ENCODE peak calls at places on chromosomes 16 and 17, in four cellular contexts. One of them, this sample, is unnamed.

GRCh38 chr17:61005358-61005757 is 327.7 kb downstream of the BCAS3 start:
- DNase-seq in NCI-H69: no peak
- DNase-seq in ACHN: no peak
- DNase-seq in kidney tubule cell: no peak
- DNase-seq in this sample: no peak

GRCh38 chr16:70553645-70554044 is 30.0 kb downstream of the SF3B3 start:
- DNase-seq in NCI-H69: no peak
- DNase-seq in ACHN: no peak
- DNase-seq in kidney tubule cell: peak
- DNase-seq in this sample: no peak

GRCh38 chr17:43217614-43218087 is 6.0 kb downstream of the TMEM106A start:
- DNase-seq in NCI-H69: no peak
- DNase-seq in ACHN: no peak
- DNase-seq in kidney tubule cell: no peak
- DNase-seq in this sample: no peak

GRCh38 chr16:23505180-23505665 is 5.1 kb downstream of the GGA2 start:
- DNase-seq in NCI-H69: no peak
- DNase-seq in ACHN: peak
- DNase-seq in kidney tubule cell: peak
- DNase-seq in this sample: no peak

GRCh38 chr17:33438136-33438535 is 145.0 kb upstream of the ASIC2 start:
- DNase-seq in NCI-H69: no peak
- DNase-seq in ACHN: no peak
- DNase-seq in kidney tubule cell: no peak
- DNase-seq in this sample: no peak

GRCh38 chr17:39652635-39653315 is 12.4 kb upstream of the TCAP start:
- DNase-seq in NCI-H69: peak
- DNase-seq in ACHN: no peak
- DNase-seq in kidney tubule cell: no peak
- DNase-seq in this sample: no peak

GRCh38 chr17:77503916-77504651 is 363.3 kb downstream of the SEC14L1 start:
- DNase-seq in NCI-H69: no peak
- DNase-seq in ACHN: no peak
- DNase-seq in kidney tubule cell: no peak
- DNase-seq in this sample: no peak

GRCh38 chr16:79272141-79272577 is 328.4 kb downstream of the MAF start:
- DNase-seq in NCI-H69: no peak
- DNase-seq in ACHN: no peak
- DNase-seq in kidney tubule cell: no peak
- DNase-seq in this sample: no peak

GRCh38 chr17:81648013-81648706 is 8.2 kb downstream of the PDE6G start:
- DNase-seq in NCI-H69: no peak
- DNase-seq in ACHN: no peak
- DNase-seq in kidney tubule cell: no peak
- DNase-seq in this sample: peak

GRCh38 chr17:76569607-76570279 is 15.9 kb downstream of the ST6GALNAC2 start:
- DNase-seq in NCI-H69: no peak
- DNase-seq in ACHN: no peak
- DNase-seq in kidney tubule cell: peak
- DNase-seq in this sample: peak

GRCh38 chr17:74814453-74814852 is 38.3 kb upstream of the NAT9 start:
- DNase-seq in NCI-H69: peak
- DNase-seq in ACHN: peak
- DNase-seq in kidney tubule cell: no peak
- DNase-seq in this sample: no peak

GRCh38 chr17:58327363-58328194 is 1.0 kb downstream of the TSPOAP1 start:
- DNase-seq in NCI-H69: no peak
- DNase-seq in ACHN: no peak
- DNase-seq in kidney tubule cell: no peak
- DNase-seq in this sample: peak

GRCh38 chr17:44220211-44221071 is 966 bp upstream of the UBTF start:
- DNase-seq in NCI-H69: peak
- DNase-seq in ACHN: peak
- DNase-seq in kidney tubule cell: peak
- DNase-seq in this sample: peak

GRCh38 chr17:39016193-39017153 is 49.3 kb upstream of the FBXO47 start:
- DNase-seq in NCI-H69: no peak
- DNase-seq in ACHN: no peak
- DNase-seq in kidney tubule cell: no peak
- DNase-seq in this sample: no peak